ENCODE peak calls at places on chromosomes 4 and X, in five cellular contexts. M is endodermal cell, Q is NT2/D1, W is activated B cell treated with CpG ODN at 0.5 μM for 24 hours, P is NCI-H774. Y is an unnamed sample.

GRCh38 chr4:176538217-176538925 is 218.6 kb downstream of the SPCS3 start:
- DNase-seq in M (no peak), Q (no peak), W (no peak), P (no peak), Y (peak; percentile 57)

GRCh38 chrX:139213241-139213709 is 317.3 kb upstream of the F9 start:
- DNase-seq in M (no peak), Q (no peak), W (no peak), P (no peak), Y (no peak)

GRCh38 chrX:152806035-152806434 is 24.5 kb downstream of the CETN2 start:
- DNase-seq in M (no peak), Q (no peak), W (no peak), P (no peak), Y (no peak)

GRCh38 chr4:83646538-83646937 is 110.6 kb downstream of the GPAT3 start:
- DNase-seq in M (no peak), Q (no peak), W (no peak), P (no peak), Y (no peak)

GRCh38 chr4:113355550-113356371 is 306.3 kb downstream of the ANK2 start:
- DNase-seq in M (peak; percentile 46), Q (no peak), W (peak; percentile 36), P (no peak), Y (peak; percentile 67)

GRCh38 chr4:19857405-19857804 is 394.3 kb upstream of the SLIT2 start:
- DNase-seq in M (no peak), Q (no peak), W (no peak), P (peak; percentile 27), Y (no peak)

GRCh38 chrX:42944381-42944998 is 166.5 kb upstream of the PPP1R2C start:
- DNase-seq in M (no peak), Q (no peak), W (no peak), P (no peak), Y (no peak)

GRCh38 chrX:147962476-147962875 is 18.7 kb upstream of the FMR1NB start:
- DNase-seq in M (no peak), Q (no peak), W (no peak), P (no peak), Y (no peak)

GRCh38 chr4:60042941-60043340 is 1157.2 kb upstream of the ADGRL3 start:
- DNase-seq in M (no peak), Q (no peak), W (no peak), P (no peak), Y (no peak)

GRCh38 chr4:2867758-2868491 is 24.3 kb downstream of the ADD1 start:
- DNase-seq in M (peak; percentile 77), Q (no peak), W (no peak), P (no peak), Y (peak; percentile 33)

GRCh38 chr4:153232768-153233167 is 28.5 kb downstream of the TRIM2 start:
- DNase-seq in M (peak; percentile 91), Q (no peak), W (no peak), P (no peak), Y (no peak)

GRCh38 chr4:128517739-128518510 is 230.3 kb upstream of the PGRMC2 start:
- DNase-seq in M (peak; percentile 62), Q (peak; percentile 59), W (no peak), P (no peak), Y (peak; percentile 81)

GRCh38 chr4:145189981-145190380 is 9.6 kb upstream of the OTUD4 start:
- DNase-seq in M (no peak), Q (no peak), W (no peak), P (no peak), Y (no peak)

GRCh38 chrX:46722742-46723568 is 36.0 kb downstream of the SLC9A7 start:
- DNase-seq in M (no peak), Q (no peak), W (no peak), P (no peak), Y (no peak)

GRCh38 chrX:154413142-154413541 is 1.8 kb downstream of the TAFAZZIN start:
- DNase-seq in M (no peak), Q (no peak), W (no peak), P (no peak), Y (no peak)

GRCh38 chrX:20285513-20285912 is 18.8 kb upstream of the RPS6KA3 start:
- DNase-seq in M (no peak), Q (no peak), W (no peak), P (no peak), Y (no peak)

GRCh38 chr4:88112856-88113255 is 45.6 kb downstream of the ABCG2 start:
- DNase-seq in M (no peak), Q (no peak), W (no peak), P (no peak), Y (no peak)

GRCh38 chr4:1167244-1167949 is 5.0 kb downstream of the SPON2 start:
- DNase-seq in M (peak; percentile 94), Q (peak; percentile 89), W (peak; percentile 79), P (peak; percentile 88), Y (peak; percentile 79)

GRCh38 chr4:4541040-4541631 is 712 bp downstream of the STX18 start:
- DNase-seq in M (no peak), Q (no peak), W (peak; percentile 17), P (no peak), Y (peak; percentile 65)

GRCh38 chr4:116486401-116486800 is 599.0 kb downstream of the TRAM1L1 start:
- DNase-seq in M (no peak), Q (no peak), W (no peak), P (no peak), Y (no peak)

GRCh38 chr4:152394786-152395185 is 141.1 kb downstream of the FBXW7 start:
- DNase-seq in M (no peak), Q (no peak), W (no peak), P (no peak), Y (no peak)

GRCh38 chr4:111449657-111450056 is 695.6 kb upstream of the FAM241A start:
- DNase-seq in M (no peak), Q (no peak), W (no peak), P (no peak), Y (no peak)

GRCh38 chr4:113673450-113673849 is 88.1 kb downstream of the CAMK2D start:
- DNase-seq in M (peak; percentile 63), Q (no peak), W (peak; percentile 14), P (no peak), Y (no peak)

GRCh38 chr4:39472396-39472795 is 13.5 kb downstream of the LIAS start:
- DNase-seq in M (no peak), Q (no peak), W (no peak), P (no peak), Y (no peak)

GRCh38 chr4:80619070-80619674 is 283.6 kb downstream of the CFAP299 start:
- DNase-seq in M (no peak), Q (no peak), W (no peak), P (no peak), Y (no peak)

GRCh38 chr4:166318810-166319525 is 445.9 kb downstream of the TLL1 start:
- DNase-seq in M (no peak), Q (no peak), W (no peak), P (no peak), Y (no peak)

GRCh38 chr4:57424231-57424897 is 314.2 kb upstream of the IGFBP7 start:
- DNase-seq in M (no peak), Q (no peak), W (no peak), P (no peak), Y (peak; percentile 47)

GRCh38 chrX:150759568-150760416 is 66.6 kb downstream of the MTMR1 start:
- DNase-seq in M (no peak), Q (no peak), W (no peak), P (no peak), Y (no peak)

GRCh38 chrX:48698306-48698705 is 1.8 kb downstream of the SUV39H1 start:
- DNase-seq in M (no peak), Q (no peak), W (no peak), P (no peak), Y (no peak)

GRCh38 chr4:116862592-116862991 is 222.8 kb downstream of the TRAM1L1 start:
- DNase-seq in M (no peak), Q (no peak), W (no peak), P (no peak), Y (no peak)

GRCh38 chrX:112735147-112735546 is 55.4 kb upstream of the LHFPL1 start:
- DNase-seq in M (no peak), Q (no peak), W (no peak), P (no peak), Y (no peak)

GRCh38 chr4:17958185-17958584 is 63.4 kb downstream of the LCORL start:
- DNase-seq in M (no peak), Q (no peak), W (no peak), P (no peak), Y (no peak)

GRCh38 chr4:40419231-40419912 is 84.2 kb downstream of the CHRNA9 start:
- DNase-seq in M (no peak), Q (no peak), W (no peak), P (no peak), Y (no peak)

GRCh38 chrX:32395878-32396277 is 815.5 kb downstream of the DMD start:
- DNase-seq in M (no peak), Q (no peak), W (no peak), P (no peak), Y (no peak)